ENCODE peak calls at places on chromosomes 4 and X, in five cellular contexts. I, J, L, Q and M are unnamed samples.

GRCh38 chr4:101981756-101982155 is 191.2 kb downstream of the BANK1 start:
- DNase-seq in L (no peak), Q (no peak), J (no peak), I (no peak), M (no peak)

GRCh38 chrX:66731398-66731797 is 92.5 kb upstream of the EDA2R start:
- DNase-seq in J (no peak), L (peak), I (no peak), Q (peak), M (peak)

GRCh38 chr4:12584116-12584875 is 899.8 kb downstream of the RAB28 start:
- DNase-seq in L (no peak), Q (no peak), I (no peak), J (no peak), M (no peak)

GRCh38 chr4:100093091-100093866 is 97.0 kb downstream of the DDIT4L start:
- DNase-seq in Q (peak), I (peak), J (peak), L (peak), M (peak)

GRCh38 chr4:148574502-148574901 is 132.3 kb upstream of the NR3C2 start:
- DNase-seq in I (no peak), J (no peak), Q (peak), L (no peak), M (peak)

GRCh38 chrX:54807524-54808108 is at the start of gene MAGED2:
- DNase-seq in Q (peak), I (peak), J (no peak), L (peak), M (peak)

GRCh38 chrX:99078301-99078700 is 1331.8 kb downstream of the PCDH19 start:
- DNase-seq in Q (no peak), I (no peak), L (no peak), J (no peak), M (no peak)

GRCh38 chr4:29278580-29278979 is 1441.6 kb upstream of the PCDH7 start:
- DNase-seq in J (no peak), Q (no peak), I (no peak), L (no peak), M (peak)

GRCh38 chr4:8182294-8182693 is 16.8 kb upstream of the SH3TC1 start:
- DNase-seq in J (no peak), Q (no peak), L (no peak), I (no peak), M (no peak)

GRCh38 chrX:110852180-110852579 is 56.6 kb upstream of the CHRDL1 start:
- DNase-seq in Q (peak), J (no peak), L (peak), I (no peak), M (no peak)

GRCh38 chr4:11505225-11505971 is 76.7 kb upstream of the HS3ST1 start:
- DNase-seq in L (no peak), J (no peak), I (no peak), Q (no peak), M (peak)

GRCh38 chrX:102883491-102883890 is 53.6 kb upstream of the RAB40AL start:
- DNase-seq in J (no peak), Q (no peak), L (no peak), I (no peak), M (no peak)

GRCh38 chr4:169436734-169437133 is 166.0 kb upstream of the SH3RF1 start:
- DNase-seq in L (no peak), I (no peak), Q (no peak), J (no peak), M (no peak)

GRCh38 chr4:10083331-10083769 is 33.2 kb downstream of the WDR1 start:
- DNase-seq in J (no peak), I (no peak), Q (no peak), L (no peak), M (no peak)

GRCh38 chr4:168501407-168501806 is 4.6 kb downstream of the PALLD start:
- DNase-seq in Q (no peak), L (no peak), I (no peak), J (no peak), M (no peak)

GRCh38 chrX:151982217-151982616 is 7.7 kb upstream of the GABRE start:
- DNase-seq in Q (peak), J (no peak), I (no peak), L (no peak), M (peak)

GRCh38 chrX:34132028-34132427 is at the start of gene FAM47A:
- DNase-seq in I (no peak), L (no peak), J (no peak), Q (no peak), M (no peak)

GRCh38 chrX:14344172-14344940 is 185.0 kb upstream of the GLRA2 start:
- DNase-seq in I (no peak), J (no peak), Q (no peak), L (no peak), M (no peak)

GRCh38 chrX:111180750-111181240 is 84.8 kb downstream of the PAK3 start:
- DNase-seq in Q (no peak), L (no peak), I (no peak), J (no peak), M (no peak)

GRCh38 chr4:25694466-25694865 is 38.8 kb downstream of the SLC34A2 start:
- DNase-seq in L (no peak), I (no peak), Q (no peak), J (no peak), M (no peak)

GRCh38 chr4:66906314-66906713 is 639.0 kb downstream of the CENPC start:
- DNase-seq in Q (no peak), J (no peak), L (peak), I (no peak), M (no peak)

GRCh38 chrX:109959356-109959871 is 43.5 kb upstream of the TMEM164 start:
- DNase-seq in Q (no peak), J (no peak), I (no peak), L (no peak), M (no peak)

GRCh38 chrX:130343411-130343810 is 3.7 kb downstream of the SLC25A14 start:
- DNase-seq in J (no peak), L (no peak), Q (no peak), I (no peak), M (peak)

GRCh38 chr4:152962160-152962559 is 26.0 kb downstream of the FHDC1 start:
- DNase-seq in I (no peak), Q (no peak), J (no peak), L (no peak), M (no peak)

GRCh38 chr4:55345980-55346850 is at the start of gene SRD5A3:
- DNase-seq in I (peak), J (peak), Q (peak), L (peak), M (peak)

GRCh38 chr4:108417923-108418322 is 202.5 kb upstream of the RPL34 start:
- DNase-seq in Q (no peak), I (no peak), L (no peak), J (no peak), M (peak)